ENCODE peak calls at places on chromosome 11, in five cellular contexts. R is Peyer's patch; M is CD4-positive, alpha-beta memory T cell; N is amygdala; H is astrocyte of the hippocampus. G is an unnamed sample.

GRCh38 chr11:60924110-60924905 is at the start of gene TMEM132A:
- DNase-seq in R (peak), M (no peak), N (peak), H (peak), G (peak)

GRCh38 chr11:7582338-7582985 is 68.7 kb downstream of the PPFIBP2 start:
- DNase-seq in R (no peak), M (no peak), N (no peak), H (no peak), G (no peak)

GRCh38 chr11:15920856-15921629 is 435.3 kb downstream of the SOX6 start:
- DNase-seq in R (no peak), M (no peak), N (no peak), H (peak), G (no peak)

GRCh38 chr11:134781335-134781970 is 369.4 kb upstream of the B3GAT1 start:
- DNase-seq in R (no peak), M (no peak), N (no peak), H (no peak), G (no peak)

GRCh38 chr11:77106321-77106720 is 3.7 kb downstream of the OMP start:
- DNase-seq in R (peak), M (no peak), N (no peak), H (peak), G (no peak)

GRCh38 chr11:43935131-43935979 is 7.1 kb upstream of the C11orf96 start:
- DNase-seq in R (no peak), M (no peak), N (no peak), H (no peak), G (no peak)

GRCh38 chr11:32311351-32312077 is 123.8 kb downstream of the WT1 start:
- DNase-seq in R (no peak), M (no peak), N (no peak), H (no peak), G (no peak)

GRCh38 chr11:87722756-87723599 is 452.3 kb downstream of the RAB38 start:
- DNase-seq in R (no peak), M (no peak), N (no peak), H (peak), G (peak)

GRCh38 chr11:71245601-71246391 is 6.6 kb downstream of the SHANK2 start:
- DNase-seq in R (no peak), M (no peak), N (no peak), H (no peak), G (no peak)

GRCh38 chr11:3043315-3043871 is 13.8 kb downstream of the CARS1 start:
- DNase-seq in R (peak), M (no peak), N (peak), H (peak), G (no peak)

GRCh38 chr11:70531281-70532065 is 133.1 kb downstream of the CTTN start:
- DNase-seq in R (peak), M (no peak), N (no peak), H (no peak), G (no peak)

GRCh38 chr11:35166369-35167360 is 27.7 kb downstream of the CD44 start:
- DNase-seq in R (no peak), M (peak), N (peak), H (peak), G (peak)

G was measured in putamen.